ENCODE peak calls at places on chromosome 14, in five cellular contexts. One of them, this sample, is unnamed.

GRCh38 chr14:100159865-100160533 is 554 bp upstream of the DEGS2 start:
- DNase-seq in stimulated activated CD8-positive, alpha-beta memory T cell treated with anti-CD3 and anti-CD28 coated beads, Interleukin-7, amount 100 ng/mL, for 48 hours: no peak
- DNase-seq in kidney epithelial cell: no peak
- DNase-seq in GM03348: no peak
- DNase-seq in occipital lobe: no peak
- DNase-seq in this sample: no peak

GRCh38 chr14:94571395-94571794 is 9.8 kb upstream of the SERPINA5 start:
- DNase-seq in stimulated activated CD8-positive, alpha-beta memory T cell treated with anti-CD3 and anti-CD28 coated beads, Interleukin-7, amount 100 ng/mL, for 48 hours: no peak
- DNase-seq in GM03348: no peak
- DNase-seq in occipital lobe: no peak
- DNase-seq in kidney epithelial cell: no peak
- DNase-seq in this sample: no peak

GRCh38 chr14:67187826-67188225 is 1.4 kb upstream of the GARIN2 start:
- DNase-seq in occipital lobe: no peak
- DNase-seq in stimulated activated CD8-positive, alpha-beta memory T cell treated with anti-CD3 and anti-CD28 coated beads, Interleukin-7, amount 100 ng/mL, for 48 hours: no peak
- DNase-seq in kidney epithelial cell: peak
- DNase-seq in GM03348: peak
- DNase-seq in this sample: peak

GRCh38 chr14:31221266-31221665 is 13.7 kb upstream of the HECTD1 start:
- DNase-seq in GM03348: no peak
- DNase-seq in occipital lobe: no peak
- DNase-seq in stimulated activated CD8-positive, alpha-beta memory T cell treated with anti-CD3 and anti-CD28 coated beads, Interleukin-7, amount 100 ng/mL, for 48 hours: no peak
- DNase-seq in kidney epithelial cell: no peak
- DNase-seq in this sample: no peak

GRCh38 chr14:94291906-94292525 is 1.1 kb downstream of the SERPINA10 start:
- DNase-seq in kidney epithelial cell: no peak
- DNase-seq in stimulated activated CD8-positive, alpha-beta memory T cell treated with anti-CD3 and anti-CD28 coated beads, Interleukin-7, amount 100 ng/mL, for 48 hours: no peak
- DNase-seq in occipital lobe: no peak
- DNase-seq in GM03348: no peak
- DNase-seq in this sample: no peak

GRCh38 chr14:96252323-96253052 is 3.5 kb upstream of the BDKRB1 start:
- DNase-seq in GM03348: peak
- DNase-seq in stimulated activated CD8-positive, alpha-beta memory T cell treated with anti-CD3 and anti-CD28 coated beads, Interleukin-7, amount 100 ng/mL, for 48 hours: no peak
- DNase-seq in occipital lobe: no peak
- DNase-seq in kidney epithelial cell: no peak
- DNase-seq in this sample: no peak

GRCh38 chr14:104268725-104269436 is 130.5 kb downstream of the KIF26A start:
- DNase-seq in stimulated activated CD8-positive, alpha-beta memory T cell treated with anti-CD3 and anti-CD28 coated beads, Interleukin-7, amount 100 ng/mL, for 48 hours: no peak
- DNase-seq in GM03348: no peak
- DNase-seq in kidney epithelial cell: no peak
- DNase-seq in occipital lobe: no peak
- DNase-seq in this sample: no peak

GRCh38 chr14:92641306-92641705 is 107.1 kb downstream of the LGMN start:
- DNase-seq in kidney epithelial cell: no peak
- DNase-seq in GM03348: no peak
- DNase-seq in occipital lobe: no peak
- DNase-seq in stimulated activated CD8-positive, alpha-beta memory T cell treated with anti-CD3 and anti-CD28 coated beads, Interleukin-7, amount 100 ng/mL, for 48 hours: no peak
- DNase-seq in this sample: no peak

GRCh38 chr14:61330511-61330910 is 9.1 kb downstream of the PRKCH start:
- DNase-seq in stimulated activated CD8-positive, alpha-beta memory T cell treated with anti-CD3 and anti-CD28 coated beads, Interleukin-7, amount 100 ng/mL, for 48 hours: no peak
- DNase-seq in occipital lobe: no peak
- DNase-seq in kidney epithelial cell: no peak
- DNase-seq in GM03348: no peak
- DNase-seq in this sample: no peak

GRCh38 chr14:61467281-61467680 is 145.9 kb downstream of the PRKCH start:
- DNase-seq in stimulated activated CD8-positive, alpha-beta memory T cell treated with anti-CD3 and anti-CD28 coated beads, Interleukin-7, amount 100 ng/mL, for 48 hours: no peak
- DNase-seq in GM03348: no peak
- DNase-seq in kidney epithelial cell: no peak
- DNase-seq in occipital lobe: no peak
- DNase-seq in this sample: no peak

GRCh38 chr14:87013583-87013982 is 979.4 kb downstream of the GALC start:
- DNase-seq in kidney epithelial cell: peak
- DNase-seq in occipital lobe: no peak
- DNase-seq in stimulated activated CD8-positive, alpha-beta memory T cell treated with anti-CD3 and anti-CD28 coated beads, Interleukin-7, amount 100 ng/mL, for 48 hours: no peak
- DNase-seq in GM03348: peak
- DNase-seq in this sample: no peak

GRCh38 chr14:103232831-103233319 is 101.2 kb upstream of the EIF5 start:
- DNase-seq in GM03348: no peak
- DNase-seq in kidney epithelial cell: no peak
- DNase-seq in stimulated activated CD8-positive, alpha-beta memory T cell treated with anti-CD3 and anti-CD28 coated beads, Interleukin-7, amount 100 ng/mL, for 48 hours: no peak
- DNase-seq in occipital lobe: no peak
- DNase-seq in this sample: no peak

GRCh38 chr14:101557811-101558738 is 3.2 kb upstream of the DIO3 start:
- DNase-seq in occipital lobe: no peak
- DNase-seq in kidney epithelial cell: no peak
- DNase-seq in stimulated activated CD8-positive, alpha-beta memory T cell treated with anti-CD3 and anti-CD28 coated beads, Interleukin-7, amount 100 ng/mL, for 48 hours: no peak
- DNase-seq in GM03348: no peak
- DNase-seq in this sample: no peak

GRCh38 chr14:54591461-54592245 is 24.7 kb downstream of the SAMD4A start:
- DNase-seq in occipital lobe: no peak
- DNase-seq in kidney epithelial cell: no peak
- DNase-seq in GM03348: no peak
- DNase-seq in stimulated activated CD8-positive, alpha-beta memory T cell treated with anti-CD3 and anti-CD28 coated beads, Interleukin-7, amount 100 ng/mL, for 48 hours: no peak
- DNase-seq in this sample: peak

GRCh38 chr14:100317897-100318808 is 5.0 kb upstream of the SLC25A47 start:
- DNase-seq in GM03348: peak
- DNase-seq in stimulated activated CD8-positive, alpha-beta memory T cell treated with anti-CD3 and anti-CD28 coated beads, Interleukin-7, amount 100 ng/mL, for 48 hours: peak
- DNase-seq in kidney epithelial cell: no peak
- DNase-seq in occipital lobe: no peak
- DNase-seq in this sample: no peak

GRCh38 chr14:74712499-74713394 is at the start of the genes AREL1 and FCF1:
- DNase-seq in GM03348: peak
- DNase-seq in occipital lobe: no peak
- DNase-seq in stimulated activated CD8-positive, alpha-beta memory T cell treated with anti-CD3 and anti-CD28 coated beads, Interleukin-7, amount 100 ng/mL, for 48 hours: peak
- DNase-seq in kidney epithelial cell: peak
- DNase-seq in this sample: no peak

GRCh38 chr14:90649096-90649495 is 167.1 kb downstream of the TTC7B start:
- DNase-seq in kidney epithelial cell: no peak
- DNase-seq in occipital lobe: no peak
- DNase-seq in stimulated activated CD8-positive, alpha-beta memory T cell treated with anti-CD3 and anti-CD28 coated beads, Interleukin-7, amount 100 ng/mL, for 48 hours: no peak
- DNase-seq in GM03348: no peak
- DNase-seq in this sample: no peak

GRCh38 chr14:78316058-78316457 is 145.9 kb downstream of the NRXN3 start:
- DNase-seq in GM03348: no peak
- DNase-seq in occipital lobe: no peak
- DNase-seq in stimulated activated CD8-positive, alpha-beta memory T cell treated with anti-CD3 and anti-CD28 coated beads, Interleukin-7, amount 100 ng/mL, for 48 hours: no peak
- DNase-seq in kidney epithelial cell: no peak
- DNase-seq in this sample: no peak

GRCh38 chr14:102732924-102733323 is 44.3 kb upstream of the TRAF3 start:
- DNase-seq in GM03348: no peak
- DNase-seq in kidney epithelial cell: no peak
- DNase-seq in occipital lobe: no peak
- DNase-seq in stimulated activated CD8-positive, alpha-beta memory T cell treated with anti-CD3 and anti-CD28 coated beads, Interleukin-7, amount 100 ng/mL, for 48 hours: no peak
- DNase-seq in this sample: no peak

GRCh38 chr14:68781161-68782021 is 11.5 kb downstream of the ZFP36L1 start:
- DNase-seq in occipital lobe: no peak
- DNase-seq in stimulated activated CD8-positive, alpha-beta memory T cell treated with anti-CD3 and anti-CD28 coated beads, Interleukin-7, amount 100 ng/mL, for 48 hours: no peak
- DNase-seq in GM03348: no peak
- DNase-seq in kidney epithelial cell: no peak
- DNase-seq in this sample: no peak

GRCh38 chr14:86363576-86363975 is 833.6 kb downstream of the FLRT2 start:
- DNase-seq in occipital lobe: no peak
- DNase-seq in GM03348: no peak
- DNase-seq in stimulated activated CD8-positive, alpha-beta memory T cell treated with anti-CD3 and anti-CD28 coated beads, Interleukin-7, amount 100 ng/mL, for 48 hours: no peak
- DNase-seq in kidney epithelial cell: no peak
- DNase-seq in this sample: no peak

GRCh38 chr14:106185837-106186233 is 659.5 kb downstream of the TMEM121 start:
- DNase-seq in occipital lobe: no peak
- DNase-seq in stimulated activated CD8-positive, alpha-beta memory T cell treated with anti-CD3 and anti-CD28 coated beads, Interleukin-7, amount 100 ng/mL, for 48 hours: no peak
- DNase-seq in GM03348: no peak
- DNase-seq in kidney epithelial cell: no peak
- DNase-seq in this sample: no peak

GRCh38 chr14:75514673-75515630 is 7.3 kb upstream of the BATF start:
- DNase-seq in stimulated activated CD8-positive, alpha-beta memory T cell treated with anti-CD3 and anti-CD28 coated beads, Interleukin-7, amount 100 ng/mL, for 48 hours: no peak
- DNase-seq in kidney epithelial cell: no peak
- DNase-seq in GM03348: peak
- DNase-seq in occipital lobe: no peak
- DNase-seq in this sample: no peak

GRCh38 chr14:100153560-100153959 is 5.9 kb downstream of the DEGS2 start:
- DNase-seq in GM03348: no peak
- DNase-seq in stimulated activated CD8-positive, alpha-beta memory T cell treated with anti-CD3 and anti-CD28 coated beads, Interleukin-7, amount 100 ng/mL, for 48 hours: no peak
- DNase-seq in kidney epithelial cell: no peak
- DNase-seq in occipital lobe: no peak
- DNase-seq in this sample: no peak

GRCh38 chr14:52313493-52313881 is 625 bp upstream of the PTGER2 start:
- DNase-seq in occipital lobe: no peak
- DNase-seq in stimulated activated CD8-positive, alpha-beta memory T cell treated with anti-CD3 and anti-CD28 coated beads, Interleukin-7, amount 100 ng/mL, for 48 hours: no peak
- DNase-seq in GM03348: no peak
- DNase-seq in kidney epithelial cell: no peak
- DNase-seq in this sample: no peak

GRCh38 chr14:94689985-94690400 is 77.8 kb downstream of the SERPINA3 start:
- DNase-seq in kidney epithelial cell: no peak
- DNase-seq in occipital lobe: no peak
- DNase-seq in stimulated activated CD8-positive, alpha-beta memory T cell treated with anti-CD3 and anti-CD28 coated beads, Interleukin-7, amount 100 ng/mL, for 48 hours: no peak
- DNase-seq in GM03348: no peak
- DNase-seq in this sample: no peak

GRCh38 chr14:93073833-93074769 is 41.6 kb downstream of the ITPK1 start:
- DNase-seq in occipital lobe: no peak
- DNase-seq in kidney epithelial cell: no peak
- DNase-seq in stimulated activated CD8-positive, alpha-beta memory T cell treated with anti-CD3 and anti-CD28 coated beads, Interleukin-7, amount 100 ng/mL, for 48 hours: no peak
- DNase-seq in GM03348: peak
- DNase-seq in this sample: no peak

GRCh38 chr14:38409081-38409705 is 153.3 kb upstream of the CLEC14A start:
- DNase-seq in GM03348: peak
- DNase-seq in occipital lobe: no peak
- DNase-seq in kidney epithelial cell: no peak
- DNase-seq in stimulated activated CD8-positive, alpha-beta memory T cell treated with anti-CD3 and anti-CD28 coated beads, Interleukin-7, amount 100 ng/mL, for 48 hours: no peak
- DNase-seq in this sample: no peak

GRCh38 chr14:61498811-61499210 is 177.4 kb downstream of the PRKCH start:
- DNase-seq in occipital lobe: no peak
- DNase-seq in kidney epithelial cell: no peak
- DNase-seq in stimulated activated CD8-positive, alpha-beta memory T cell treated with anti-CD3 and anti-CD28 coated beads, Interleukin-7, amount 100 ng/mL, for 48 hours: no peak
- DNase-seq in GM03348: peak
- DNase-seq in this sample: no peak

GRCh38 chr14:51458563-51458955 is 193.2 kb upstream of the FRMD6 start:
- DNase-seq in GM03348: peak
- DNase-seq in kidney epithelial cell: no peak
- DNase-seq in stimulated activated CD8-positive, alpha-beta memory T cell treated with anti-CD3 and anti-CD28 coated beads, Interleukin-7, amount 100 ng/mL, for 48 hours: no peak
- DNase-seq in occipital lobe: no peak
- DNase-seq in this sample: no peak

GRCh38 chr14:20494935-20495766 is 10.2 kb upstream of the RNASE10 start:
- DNase-seq in occipital lobe: no peak
- DNase-seq in stimulated activated CD8-positive, alpha-beta memory T cell treated with anti-CD3 and anti-CD28 coated beads, Interleukin-7, amount 100 ng/mL, for 48 hours: no peak
- DNase-seq in kidney epithelial cell: no peak
- DNase-seq in GM03348: peak
- DNase-seq in this sample: no peak

GRCh38 chr14:101763941-101764709 is 2.6 kb downstream of the PPP2R5C start:
- DNase-seq in stimulated activated CD8-positive, alpha-beta memory T cell treated with anti-CD3 and anti-CD28 coated beads, Interleukin-7, amount 100 ng/mL, for 48 hours: no peak
- DNase-seq in occipital lobe: no peak
- DNase-seq in kidney epithelial cell: no peak
- DNase-seq in GM03348: no peak
- DNase-seq in this sample: no peak

GRCh38 chr14:35277179-35277578 is 15.0 kb upstream of the PSMA6 start:
- DNase-seq in stimulated activated CD8-positive, alpha-beta memory T cell treated with anti-CD3 and anti-CD28 coated beads, Interleukin-7, amount 100 ng/mL, for 48 hours: no peak
- DNase-seq in GM03348: no peak
- DNase-seq in occipital lobe: no peak
- DNase-seq in kidney epithelial cell: no peak
- DNase-seq in this sample: no peak

GRCh38 chr14:56244138-56244789 is 126.1 kb downstream of the PELI2 start:
- DNase-seq in GM03348: peak
- DNase-seq in stimulated activated CD8-positive, alpha-beta memory T cell treated with anti-CD3 and anti-CD28 coated beads, Interleukin-7, amount 100 ng/mL, for 48 hours: no peak
- DNase-seq in kidney epithelial cell: peak
- DNase-seq in occipital lobe: no peak
- DNase-seq in this sample: no peak

GRCh38 chr14:96589577-96589976 is 87.4 kb downstream of the PAPOLA start:
- DNase-seq in kidney epithelial cell: no peak
- DNase-seq in occipital lobe: no peak
- DNase-seq in GM03348: no peak
- DNase-seq in stimulated activated CD8-positive, alpha-beta memory T cell treated with anti-CD3 and anti-CD28 coated beads, Interleukin-7, amount 100 ng/mL, for 48 hours: no peak
- DNase-seq in this sample: no peak

GRCh38 chr14:89669209-89669608 is 252.2 kb upstream of the FOXN3 start:
- DNase-seq in kidney epithelial cell: no peak
- DNase-seq in GM03348: no peak
- DNase-seq in occipital lobe: no peak
- DNase-seq in stimulated activated CD8-positive, alpha-beta memory T cell treated with anti-CD3 and anti-CD28 coated beads, Interleukin-7, amount 100 ng/mL, for 48 hours: no peak
- DNase-seq in this sample: no peak

This sample was measured in epithelial cell of prostate.